ENCODE peak calls at places on chromosomes 5 and 9, in four cellular contexts. M is GM12878, Q is HepG2, T is K562. P is an unnamed sample.

GRCh38 chr5:93348231-93348630 is 232.8 kb downstream of the NR2F1-AS1 start:
- DNase-seq in M (no peak), Q (no peak), T (no peak), P (no peak)

GRCh38 chr5:11502783-11503182 is 401.5 kb downstream of the CTNND2 start:
- DNase-seq in M (no peak), Q (no peak), T (no peak), P (no peak)

GRCh38 chr5:34474573-34475021 is 181.5 kb upstream of the RAI14 start:
- DNase-seq in M (no peak), Q (peak), T (peak), P (no peak)

GRCh38 chr5:169873642-169874041 is 106.7 kb downstream of the INSYN2B start:
- DNase-seq in M (no peak), Q (no peak), T (no peak), P (no peak)

GRCh38 chr9:134895849-134896833 is 15.5 kb downstream of the FCN2 start:
- DNase-seq in M (no peak), Q (no peak), T (no peak), P (no peak)

GRCh38 chr9:76180541-76180940 is 213.7 kb downstream of the RFK start:
- DNase-seq in M (no peak), Q (no peak), T (no peak), P (no peak)

GRCh38 chr5:179475956-179476355 is 74.4 kb upstream of the RUFY1 start:
- DNase-seq in M (no peak), Q (no peak), T (no peak), P (no peak)

GRCh38 chr5:38450627-38451371 is 105.6 kb downstream of the LIFR start:
- DNase-seq in M (no peak), Q (no peak), T (no peak), P (no peak)

GRCh38 chr9:129631673-129632129 is 5.7 kb downstream of the NTMT1 start:
- DNase-seq in M (no peak), Q (no peak), T (no peak), P (no peak)

GRCh38 chr5:15027764-15028163 is 156.2 kb upstream of the ANKH start:
- DNase-seq in M (no peak), Q (no peak), T (no peak), P (no peak)

GRCh38 chr5:166961028-166961427 is 1330.4 kb upstream of the WWC1 start:
- DNase-seq in M (no peak), Q (no peak), T (no peak), P (no peak)

GRCh38 chr9:113221003-113221799 is at the start of the genes FKBP15 and SLC31A1:
- DNase-seq in M (peak), Q (peak), T (peak), P (peak)
- TF ChIP-seq CTCF in M (no peak), Q (no peak), T (no peak), P (no peak)

GRCh38 chr5:153515269-153515668 is 24.8 kb downstream of the GRIA1 start:
- DNase-seq in M (no peak), Q (no peak), T (no peak), P (no peak)

GRCh38 chr5:153516503-153516902 is 26.0 kb downstream of the GRIA1 start:
- DNase-seq in M (no peak), Q (no peak), T (no peak), P (no peak)

GRCh38 chr5:153511632-153512031 is 21.2 kb downstream of the GRIA1 start:
- DNase-seq in M (no peak), Q (no peak), T (no peak), P (no peak)

GRCh38 chr5:153517105-153517700 is 26.7 kb downstream of the GRIA1 start:
- DNase-seq in M (no peak), Q (no peak), T (no peak), P (peak)

DNA sequence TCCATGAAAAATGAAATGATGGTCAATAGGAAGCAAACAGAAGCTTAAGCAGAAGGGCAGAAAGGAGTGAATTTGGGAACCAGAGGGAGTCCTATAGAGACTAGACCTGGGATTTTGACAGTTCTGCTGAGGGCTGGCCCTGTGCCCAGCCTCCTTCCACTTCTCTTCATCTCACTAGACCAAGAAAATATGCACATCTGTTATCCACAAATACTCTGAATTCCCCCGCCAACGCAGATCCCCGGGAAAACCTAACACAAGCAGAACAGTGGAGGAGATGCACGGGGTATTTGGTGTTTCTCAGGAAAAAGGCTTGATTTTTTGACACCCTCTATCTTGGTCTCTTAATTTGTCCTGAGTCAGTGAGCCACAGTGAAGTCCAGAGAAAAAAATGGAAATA is 22.7 kb downstream of the GRIA1 start:
- DNase-seq in M (no peak), Q (no peak), T (no peak), P (no peak)
- TF ChIP-seq HDAC6 in M (no peak), Q (no peak), T (no peak), P (no peak)

GRCh38 chr5:5881294-5881693 is 458.8 kb downstream of the ICE1 start:
- DNase-seq in M (no peak), Q (no peak), T (no peak), P (peak)
- TF ChIP-seq CTCF in M (peak), Q (peak), T (peak), P (peak)

GRCh38 chr9:71918419-71918818 is 7.0 kb downstream of the C9orf85 start:
- DNase-seq in M (no peak), Q (no peak), T (no peak), P (no peak)

GRCh38 chr9:71911908-71912325 is 478 bp downstream of the C9orf85 start:
- DNase-seq in M (no peak), Q (no peak), T (no peak), P (no peak)

GRCh38 chr9:71920456-71921189 is 9.2 kb downstream of the C9orf85 start:
- DNase-seq in M (no peak), Q (no peak), T (no peak), P (no peak)

GRCh38 chr9:71921190-71921814 is 9.9 kb downstream of the C9orf85 start:
- DNase-seq in M (no peak), Q (no peak), T (no peak), P (peak)

GRCh38 chr9:71916834-71917534 is 5.5 kb downstream of the C9orf85 start:
- DNase-seq in M (no peak), Q (no peak), T (no peak), P (no peak)
- TF ChIP-seq HDAC6 in M (no peak), Q (no peak), T (no peak), P (no peak)

GRCh38 chr9:34891386-34891785 is 66.7 kb upstream of the PHF24 start:
- DNase-seq in M (no peak), Q (no peak), T (no peak), P (no peak)

GRCh38 chr9:34898846-34899245 is 59.2 kb upstream of the PHF24 start:
- DNase-seq in M (no peak), Q (no peak), T (no peak), P (no peak)

GRCh38 chr9:34892886-34893285 is 65.2 kb upstream of the PHF24 start:
- DNase-seq in M (no peak), Q (no peak), T (no peak), P (no peak)

GRCh38 chr9:34899535-34900158 is 58.4 kb upstream of the PHF24 start:
- DNase-seq in M (peak), Q (peak), T (peak), P (peak)

GRCh38 chr9:34896112-34896511 is 62.0 kb upstream of the PHF24 start:
- DNase-seq in M (no peak), Q (no peak), T (no peak), P (no peak)
- TF ChIP-seq CTCF in M (no peak), Q (no peak), T (peak), P (no peak)

DNA sequence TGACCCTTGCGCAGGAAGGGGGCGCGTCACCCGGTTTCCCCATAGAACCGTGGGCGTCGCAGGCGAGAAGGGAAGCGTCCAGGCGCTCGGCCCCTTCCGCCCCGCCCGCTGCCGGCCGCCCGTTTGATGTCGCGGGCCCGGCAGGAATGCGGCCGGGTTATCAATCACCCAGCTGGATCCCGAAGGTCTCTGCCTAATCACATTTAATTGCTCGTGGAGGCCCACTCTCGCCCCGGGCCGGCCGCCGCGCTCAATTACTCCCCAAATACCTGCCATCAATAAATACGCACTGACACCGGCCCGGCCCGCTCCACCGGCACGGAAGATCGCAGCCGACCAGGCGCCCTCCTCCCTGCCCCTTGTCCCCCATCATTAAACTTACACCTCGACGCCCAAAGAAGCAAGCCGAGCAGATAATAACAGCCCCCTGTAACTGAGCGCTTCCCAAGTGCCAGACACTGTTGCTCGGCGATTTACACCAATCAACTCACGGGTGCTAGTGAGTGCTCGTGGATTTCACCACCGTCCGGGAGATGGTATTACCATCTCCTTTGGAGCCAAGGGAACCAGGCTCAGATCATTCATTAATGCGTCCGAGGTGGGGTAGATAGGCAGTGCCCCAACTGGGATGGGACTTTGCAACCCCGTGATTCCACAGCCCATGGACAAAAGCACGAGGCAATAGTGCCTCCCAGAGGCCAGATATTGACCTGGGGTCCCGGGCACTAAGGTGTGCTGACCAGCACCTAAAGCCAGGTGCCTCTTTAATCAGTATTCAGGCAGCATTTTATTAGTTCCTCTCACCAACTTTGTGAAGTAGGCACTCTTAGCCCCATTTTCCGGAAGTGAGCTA is 11.3 kb downstream of the MSX2 start:
- DNase-seq in M (no peak), Q (peak), T (no peak), P (peak)
- TF ChIP-seq HDAC6 in M (no peak), Q (no peak), T (no peak), P (no peak)